ENCODE peak calls at places on chromosomes 5 and 9, in five cellular contexts. One of them, this sample, is unnamed.
A peak's percentile ranks its signal among the peaks of the same experiment; 100 is the strongest.

GRCh38 chr9:25225938-25226760 is 452.1 kb downstream of the TUSC1 start:
- DNase-seq in body of pancreas: no peak
- DNase-seq in GM04504: no peak
- DNase-seq in progenitor cell of endocrine pancreas: no peak
- DNase-seq in NCI-H2081: no peak
- DNase-seq in this sample: no peak

GRCh38 chr5:18487928-18488480 is 853.7 kb downstream of the TAF11L14 start:
- DNase-seq in NCI-H2081: no peak
- DNase-seq in progenitor cell of endocrine pancreas: no peak
- DNase-seq in GM04504: no peak
- DNase-seq in body of pancreas: no peak
- DNase-seq in this sample: no peak

GRCh38 chr5:143629871-143630658 is 181.9 kb upstream of the HMHB1 start:
- DNase-seq in progenitor cell of endocrine pancreas: no peak
- DNase-seq in body of pancreas: no peak
- DNase-seq in GM04504: no peak
- DNase-seq in NCI-H2081: no peak
- DNase-seq in this sample: no peak

GRCh38 chr9:128419061-128419925 is 1.4 kb upstream of the CERCAM start:
- DNase-seq in GM04504: no peak
- DNase-seq in body of pancreas: peak; percentile 14
- DNase-seq in NCI-H2081: peak; percentile 21
- DNase-seq in progenitor cell of endocrine pancreas: no peak
- DNase-seq in this sample: no peak

GRCh38 chr5:74275204-74275992 is 365.1 kb downstream of the ENC1 start:
- DNase-seq in progenitor cell of endocrine pancreas: no peak
- DNase-seq in GM04504: peak; percentile 69
- DNase-seq in NCI-H2081: no peak
- DNase-seq in body of pancreas: no peak
- DNase-seq in this sample: no peak

GRCh38 chr9:98120476-98120875 is 1.5 kb upstream of the TRIM14 start:
- DNase-seq in progenitor cell of endocrine pancreas: no peak
- DNase-seq in GM04504: no peak
- DNase-seq in NCI-H2081: no peak
- DNase-seq in body of pancreas: no peak
- DNase-seq in this sample: no peak

GRCh38 chr5:124740055-124740454 is 6.4 kb downstream of the ZNF608 start:
- DNase-seq in progenitor cell of endocrine pancreas: no peak
- DNase-seq in NCI-H2081: no peak
- DNase-seq in body of pancreas: no peak
- DNase-seq in GM04504: no peak
- DNase-seq in this sample: no peak

GRCh38 chr9:70601000-70601929 is 186.8 kb upstream of the KLF9 start:
- DNase-seq in NCI-H2081: peak; percentile 89
- DNase-seq in GM04504: peak; percentile 93
- DNase-seq in body of pancreas: peak; percentile 89
- DNase-seq in progenitor cell of endocrine pancreas: no peak
- DNase-seq in this sample: peak; percentile 93

GRCh38 chr9:124873664-124874063 is 11.7 kb downstream of the ARPC5L start:
- DNase-seq in body of pancreas: no peak
- DNase-seq in progenitor cell of endocrine pancreas: no peak
- DNase-seq in GM04504: no peak
- DNase-seq in NCI-H2081: no peak
- DNase-seq in this sample: no peak